ENCODE peak calls at places on chromosome 12, in seven cellular contexts. Y is neural progenitor cell, B is uterus, K is HCT116, G is psoas muscle, O is colonic mucosa, F is MM.1S. E is an unnamed sample.

GRCh38 chr12:109810954-109811623 is 22.1 kb downstream of the TRPV4 start:
- DNase-seq in F (no peak), K (no peak), O (no peak), G (no peak), B (no peak), Y (no peak), E (no peak)

GRCh38 chr12:90024261-90024660 is 315.6 kb upstream of the ATP2B1 start:
- DNase-seq in O (no peak), F (no peak), B (no peak), G (no peak), Y (no peak), K (no peak), E (no peak)

GRCh38 chr12:78060186-78060585 is 229.5 kb downstream of the NAV3 start:
- DNase-seq in F (no peak), K (no peak), Y (no peak), O (no peak), G (no peak), B (no peak), E (no peak)

GRCh38 chr12:76952995-76953394 is 74.2 kb upstream of the CSRP2 start:
- DNase-seq in B (no peak), G (no peak), F (no peak), O (no peak), Y (peak; percentile 19), K (peak; percentile 27), E (no peak)

GRCh38 chr12:98334768-98335167 is 180.6 kb upstream of the TMPO start:
- DNase-seq in Y (no peak), F (no peak), O (no peak), G (no peak), B (no peak), K (no peak), E (no peak)

GRCh38 chr12:104672501-104673265 is 215.9 kb downstream of the CHST11 start:
- DNase-seq in Y (no peak), B (peak; percentile 80), O (no peak), G (peak; percentile 62), K (no peak), F (no peak), E (no peak)

GRCh38 chr12:42759622-42760273 is 170.2 kb upstream of the PRICKLE1 start:
- DNase-seq in F (no peak), G (peak; percentile 79), Y (no peak), B (peak; percentile 89), O (peak; percentile 27), K (no peak), E (peak; percentile 66)

GRCh38 chr12:47077206-47078085 is 2.0 kb upstream of the PCED1B start:
- DNase-seq in F (no peak), Y (no peak), K (no peak), B (no peak), O (no peak), G (no peak), E (no peak)

GRCh38 chr12:104426926-104427546 is 29.7 kb upstream of the CHST11 start:
- DNase-seq in K (no peak), B (no peak), G (no peak), O (no peak), Y (no peak), F (no peak), E (no peak)

GRCh38 chr12:21300632-21301031 is 34.1 kb downstream of the SLCO1A2 start:
- DNase-seq in G (no peak), Y (no peak), F (no peak), K (no peak), O (no peak), B (no peak), E (no peak)

GRCh38 chr12:71183018-71183417 is 25.2 kb upstream of the TSPAN8 start:
- DNase-seq in B (no peak), F (no peak), Y (no peak), G (no peak), O (no peak), K (peak; percentile 44), E (no peak)

GRCh38 chr12:90978117-90978770 is 23.3 kb upstream of the CCER1 start:
- DNase-seq in Y (peak; percentile 55), O (no peak), B (peak; percentile 21), F (peak; percentile 65), K (peak; percentile 43), G (no peak), E (peak; percentile 15)

GRCh38 chr12:88889326-88890110 is 309.2 kb upstream of the KITLG start:
- DNase-seq in Y (no peak), K (no peak), B (no peak), G (no peak), F (no peak), O (no peak), E (no peak)

GRCh38 chr12:110948041-110948440 is 27.7 kb upstream of the MYL2 start:
- DNase-seq in K (no peak), F (no peak), Y (no peak), B (no peak), O (no peak), G (no peak), E (no peak)

GRCh38 chr12:39372929-39373328 is 70.0 kb downstream of the KIF21A start:
- DNase-seq in K (no peak), Y (no peak), G (no peak), F (peak; percentile 71), O (no peak), B (no peak), E (no peak)

GRCh38 chr12:59070534-59070933 is 150.2 kb upstream of the LRIG3 start:
- DNase-seq in G (no peak), F (no peak), B (no peak), Y (no peak), K (no peak), O (no peak), E (no peak)

GRCh38 chr12:105975351-105975750 is 163.4 kb downstream of the NUAK1 start:
- DNase-seq in K (no peak), B (no peak), F (no peak), O (no peak), G (no peak), Y (no peak), E (no peak)

GRCh38 chr12:118025168-118025567 is 8.7 kb downstream of the RFC5 start:
- DNase-seq in O (no peak), B (no peak), G (no peak), F (no peak), K (no peak), Y (no peak), E (no peak)

GRCh38 chr12:4645023-4645422 is 3.8 kb downstream of the AKAP3 start:
- DNase-seq in O (no peak), Y (no peak), G (no peak), F (no peak), B (no peak), K (no peak), E (no peak)

GRCh38 chr12:4643747-4644146 is 5.1 kb downstream of the AKAP3 start:
- DNase-seq in B (no peak), F (peak; percentile 20), G (no peak), O (no peak), K (no peak), Y (no peak), E (no peak)

GRCh38 chr12:4648499-4649357 is at the start of the genes AKAP3 and NDUFA9:
- DNase-seq in F (peak; percentile 85), G (peak; percentile 79), Y (peak; percentile 87), K (peak; percentile 66), B (peak; percentile 80), O (peak; percentile 91), E (peak; percentile 84)

GRCh38 chr12:4649358-4649661 is 396 bp downstream of the NDUFA9 start:
- DNase-seq in B (no peak), G (no peak), K (no peak), F (no peak), O (no peak), Y (no peak), E (no peak)

GRCh38 chr12:4648099-4648498 is 752 bp downstream of the AKAP3 start:
- DNase-seq in O (peak; percentile 19), B (no peak), F (peak; percentile 66), Y (no peak), G (no peak), K (no peak), E (no peak)
- H3K27ac ChIP-seq in O (peak overlapping the region; percentile 88), B (peak overlapping the region; percentile 86), F (peak overlapping the region; percentile 54), Y (no peak overlapping the region), G (peak overlapping the region; percentile 80), K (peak overlapping the region; percentile 77), E (peak overlapping the region; percentile 93)

GRCh38 chr12:133236556-133236955 is 879 bp upstream of the ANHX start:
- DNase-seq in Y (no peak), O (no peak), K (no peak), G (no peak), F (no peak), B (no peak), E (no peak)
- H3K9me3 ChIP-seq in Y (peaks cover 8% of the 10 kb centered on the region), O (no peaks in the 10 kb centered on the region), K (peaks cover 9% of the 10 kb centered on the region), G (no peaks in the 10 kb centered on the region), F (no peaks in the 10 kb centered on the region), B (no peaks in the 10 kb centered on the region), E (no peaks in the 10 kb centered on the region)

GRCh38 chr12:122982494-122982850 is 2.0 kb downstream of the ARL6IP4 start:
- DNase-seq in B (no peak), K (no peak), O (no peak), Y (no peak), F (no peak), G (no peak), E (no peak)

GRCh38 chr12:122983789-122984515 is 3.5 kb downstream of the ARL6IP4 start:
- DNase-seq in F (no peak), Y (no peak), B (no peak), K (no peak), O (no peak), G (no peak), E (no peak)

GRCh38 chr12:122984612-122985358 is 4.3 kb downstream of the ARL6IP4 start:
- DNase-seq in F (no peak), B (peak; percentile 45), O (no peak), Y (no peak), K (no peak), G (peak; percentile 47), E (no peak)

GRCh38 chr12:122981587-122982493 is 1.4 kb downstream of the ARL6IP4 start:
- DNase-seq in G (no peak), Y (no peak), O (no peak), K (no peak), B (no peak), F (no peak), E (no peak)

DNA sequence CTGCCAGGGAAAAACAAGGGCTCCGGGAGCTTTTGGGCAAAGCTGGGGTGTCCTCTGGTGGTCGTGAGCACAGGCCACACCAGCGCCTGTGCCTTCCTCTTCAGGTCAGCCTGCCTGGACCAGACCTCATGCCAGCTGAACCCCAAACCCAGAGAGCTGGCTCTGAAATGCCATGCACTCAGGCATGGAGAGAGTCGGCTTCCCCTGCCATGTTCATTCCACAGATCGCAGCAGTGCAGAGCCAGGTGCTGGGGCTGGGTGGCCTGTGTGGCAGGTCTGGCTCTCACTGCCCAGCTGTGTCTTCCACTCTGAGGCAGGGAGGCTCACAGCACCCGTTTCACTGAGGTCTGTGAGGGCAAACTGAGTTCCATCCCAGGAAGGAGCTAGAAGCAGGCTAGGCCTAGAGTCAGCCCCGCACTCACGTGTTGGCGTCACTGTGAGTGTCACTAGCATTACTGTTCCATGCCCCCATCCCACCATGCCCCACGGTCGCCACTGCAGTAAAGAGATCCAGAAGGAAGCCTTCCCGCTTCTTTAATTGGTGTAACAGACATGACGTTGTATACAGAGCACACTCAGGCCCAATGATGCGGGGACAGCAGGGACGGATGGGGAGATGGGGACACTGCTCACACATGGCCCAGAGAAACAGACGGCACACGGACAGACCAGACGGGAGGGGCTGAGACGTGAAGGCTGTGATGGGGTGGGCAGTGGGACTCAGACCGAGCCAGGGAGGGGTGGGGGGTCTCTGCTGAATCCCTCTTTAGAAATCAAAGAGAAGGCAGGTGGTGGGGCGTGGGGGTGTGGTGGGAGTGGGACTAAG is 2.7 kb downstream of the ARL6IP4 start:
- DNase-seq in F (no peak), Y (no peak), O (no peak), B (no peak), K (no peak), G (no peak), E (no peak)
- TF ChIP-seq CTCF in F (no peak), Y (no peak), O (no peak), B (no peak), K (no peak), G (no peak), E (no peak)

GRCh38 chr12:101859664-101860607 is 17.4 kb upstream of the DRAM1 start:
- DNase-seq in F (no peak), G (no peak), B (no peak), K (no peak), O (no peak), Y (no peak), E (no peak)
- H3K27ac ChIP-seq in F (no peak overlapping the region), G (no peak overlapping the region), B (no peak overlapping the region), K (no peak overlapping the region), O (no peak overlapping the region), Y (no peak overlapping the region), E (no peak overlapping the region)

E was measured in heart right ventricle.